ENCODE peak calls at places on chromosomes 11 and 22, in nine cellular contexts. E, Y, N, R, V, O, W, S and J are unnamed samples. For H3K4me1, the result is how much of the 10 kb centered on the place peaks cover.

GRCh38 chr22:38927033-38927789 is 30.2 kb upstream of the APOBEC3A start:
- DNase-seq in E (peak), Y (peak), N (peak), R (peak), V (peak), O (peak), W (peak), S (peak), J (peak)

GRCh38 chr11:134854391-134854991 is 442.4 kb upstream of the B3GAT1 start:
- DNase-seq in E (no peak), Y (no peak), N (no peak), R (no peak), V (peak), O (no peak), W (no peak), S (no peak), J (no peak)

GRCh38 chr11:17873571-17873970 is 139.0 kb downstream of the KCNC1 start:
- DNase-seq in E (no peak), Y (no peak), N (peak), R (no peak), V (no peak), O (no peak), W (no peak), S (no peak), J (no peak)

GRCh38 chr22:23062616-23063538 is 7.4 kb upstream of the GNAZ start:
- DNase-seq in E (no peak), Y (no peak), N (no peak), R (no peak), V (no peak), O (peak), W (no peak), S (no peak), J (peak)

GRCh38 chr11:78392854-78393253 is 24.8 kb downstream of the GAB2 start:
- DNase-seq in E (no peak), Y (no peak), N (no peak), R (no peak), V (peak), O (no peak), W (no peak), S (no peak), J (no peak)

GRCh38 chr11:808427-809286 is 1.1 kb upstream of the RPLP2 start:
- DNase-seq in E (no peak), Y (no peak), N (no peak), R (no peak), V (no peak), O (peak), W (no peak), S (no peak), J (no peak)

GRCh38 chr11:22991196-22991595 is 130.9 kb upstream of the CCDC179 start:
- DNase-seq in E (no peak), Y (no peak), N (no peak), R (no peak), V (peak), O (no peak), W (no peak), S (no peak), J (no peak)

GRCh38 chr11:7651700-7652099 is 21.6 kb downstream of the CYB5R2 start:
- DNase-seq in E (no peak), Y (peak), N (no peak), R (no peak), V (no peak), O (peak), W (no peak), S (no peak), J (no peak)

GRCh38 chr11:110712643-110713468 is 619 bp upstream of the ARHGAP20 start:
- DNase-seq in E (peak), Y (peak), N (peak), R (peak), V (peak), O (peak), W (peak), S (no peak), J (no peak)

GRCh38 chr11:69172674-69173073 is 16.9 kb downstream of the SMIM38 start:
- DNase-seq in E (no peak), Y (no peak), N (no peak), R (no peak), V (peak), O (no peak), W (peak), S (no peak), J (no peak)

GRCh38 chr22:49999063-49999900 is 13.3 kb downstream of the IL17REL start:
- DNase-seq in E (peak), Y (no peak), N (peak), R (no peak), V (peak), O (peak), W (no peak), S (peak), J (no peak)

GRCh38 chr11:120929664-120930154 is 94.2 kb upstream of the TBCEL start:
- DNase-seq in E (peak), Y (peak), N (peak), R (peak), V (peak), O (no peak), W (peak), S (peak), J (peak)

GRCh38 chr22:27377901-27378300 is 423.7 kb downstream of the MN1 start:
- DNase-seq in E (no peak), Y (peak), N (no peak), R (no peak), V (no peak), O (no peak), W (peak), S (no peak), J (peak)

GRCh38 chr11:15006139-15006759 is 34.1 kb upstream of the CALCA start:
- DNase-seq in E (no peak), Y (no peak), N (peak), R (no peak), V (peak), O (no peak), W (peak), S (peak), J (no peak)

GRCh38 chr22:25447067-25447688 is 117.3 kb upstream of the GRK3 start:
- DNase-seq in E (no peak), Y (no peak), N (no peak), R (no peak), V (no peak), O (no peak), W (no peak), S (no peak), J (no peak)

GRCh38 chr11:134157451-134157850 is 66.3 kb downstream of the NCAPD3 start:
- DNase-seq in E (no peak), Y (no peak), N (no peak), R (no peak), V (no peak), O (no peak), W (no peak), S (no peak), J (no peak)

GRCh38 chr11:15967966-15968365 is 388.4 kb downstream of the SOX6 start:
- DNase-seq in E (no peak), Y (no peak), N (no peak), R (no peak), V (no peak), O (no peak), W (peak), S (no peak), J (no peak)

GRCh38 chr11:21323617-21324016 is 654.2 kb downstream of the NELL1 start:
- DNase-seq in E (no peak), Y (no peak), N (peak), R (no peak), V (peak), O (no peak), W (no peak), S (no peak), J (no peak)

GRCh38 chr11:110425751-110426545 is 3.8 kb upstream of the FDX1 start:
- DNase-seq in E (no peak), Y (no peak), N (no peak), R (no peak), V (no peak), O (no peak), W (peak), S (no peak), J (no peak)

GRCh38 chr11:68543594-68543993 is 83.0 kb downstream of the PPP6R3 start:
- DNase-seq in E (no peak), Y (no peak), N (no peak), R (no peak), V (no peak), O (no peak), W (no peak), S (no peak), J (no peak)

GRCh38 chr22:31952459-31952858 is 8.1 kb downstream of the YWHAH start:
- DNase-seq in E (no peak), Y (no peak), N (no peak), R (no peak), V (no peak), O (no peak), W (peak), S (no peak), J (no peak)

GRCh38 chr11:10387209-10388083 is 67.6 kb upstream of the AMPD3 start:
- DNase-seq in E (no peak), Y (peak), N (no peak), R (peak), V (no peak), O (peak), W (peak), S (no peak), J (no peak)

GRCh38 chr11:97607301-97608000 is 1217.6 kb downstream of the JRKL start:
- DNase-seq in E (no peak), Y (no peak), N (no peak), R (no peak), V (no peak), O (no peak), W (peak), S (no peak), J (no peak)

GRCh38 chr11:17014774-17015638 is 792 bp upstream of the PLEKHA7 start:
- DNase-seq in E (peak), Y (peak), N (peak), R (no peak), V (peak), O (no peak), W (peak), S (peak), J (peak)

GRCh38 chr11:131909426-131910200 is 539.2 kb downstream of the NTM start:
- DNase-seq in E (no peak), Y (no peak), N (no peak), R (no peak), V (peak), O (no peak), W (no peak), S (no peak), J (no peak)

GRCh38 chr11:67639438-67639859 is at the start of gene TBX10:
- DNase-seq in E (no peak), Y (peak), N (no peak), R (no peak), V (no peak), O (no peak), W (no peak), S (no peak), J (no peak)

GRCh38 chr11:32952421-32952820 is 59.8 kb downstream of the QSER1 start:
- DNase-seq in E (no peak), Y (no peak), N (no peak), R (no peak), V (no peak), O (no peak), W (no peak), S (no peak), J (no peak)

GRCh38 chr11:130096042-130096441 is 26.3 kb downstream of the APLP2 start:
- DNase-seq in E (no peak), Y (no peak), N (no peak), R (no peak), V (no peak), O (no peak), W (no peak), S (no peak), J (no peak)
- H3K4me1 ChIP-seq in E (under half), Y (under half), N (under half), R (under half), V (under half), O (under half), W (under half), S (under half), J (under half)

GRCh38 chr11:128500488-128500887 is 86.9 kb downstream of the ETS1 start:
- DNase-seq in E (no peak), Y (no peak), N (no peak), R (no peak), V (no peak), O (no peak), W (no peak), S (no peak), J (no peak)
- H3K4me1 ChIP-seq in E (under half), Y (under half), N (under half), R (half or more), V (under half), O (half or more), W (under half), S (half or more), J (half or more)

GRCh38 chr11:112606656-112607055 is 346.0 kb upstream of the PLET1 start:
- DNase-seq in E (no peak), Y (no peak), N (no peak), R (no peak), V (no peak), O (no peak), W (no peak), S (no peak), J (no peak)
- H3K4me1 ChIP-seq in E (under half), Y (under half), N (under half), R (under half), V (under half), O (under half), W (under half), S (under half), J (under half)

GRCh38 chr11:30949838-30950237 is 363.7 kb upstream of the MPPED2 start:
- DNase-seq in E (no peak), Y (no peak), N (no peak), R (no peak), V (no peak), O (no peak), W (no peak), S (no peak), J (no peak)
- H3K4me1 ChIP-seq in E (under half), Y (under half), N (under half), R (under half), V (under half), O (under half), W (under half), S (under half), J (under half)

DNA sequence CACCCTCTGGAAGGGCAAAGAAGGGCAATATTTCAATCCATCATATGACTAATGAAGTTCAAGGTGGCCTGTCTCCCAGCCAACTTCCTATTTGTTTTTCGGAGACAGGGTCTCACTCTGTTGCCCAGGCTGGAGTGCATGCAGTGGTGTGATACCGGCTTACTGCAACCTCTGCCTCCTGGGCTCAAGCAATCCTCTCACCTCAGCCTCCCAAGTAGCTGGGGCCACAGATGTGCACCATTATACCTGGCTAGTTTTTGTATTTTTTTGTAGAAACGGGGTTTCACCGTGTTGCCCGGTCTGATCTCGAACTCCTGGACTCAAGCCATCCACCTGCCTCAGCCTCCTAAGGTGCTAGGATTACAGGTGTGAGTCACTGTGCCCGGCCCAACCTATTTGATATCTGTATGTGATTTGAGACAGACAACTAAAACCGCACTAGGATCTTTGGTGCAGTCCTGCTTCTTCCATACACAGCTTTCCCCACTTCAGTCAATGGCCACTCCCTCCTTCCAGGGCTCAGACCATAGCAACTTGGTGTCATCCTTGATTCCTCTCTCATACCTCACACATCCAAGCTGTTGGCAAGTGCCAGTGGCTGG is 13.3 kb downstream of the ABTB2 start:
- DNase-seq in E (no peak), Y (no peak), N (no peak), R (no peak), V (no peak), O (no peak), W (no peak), S (no peak), J (no peak)
- H3K4me1 ChIP-seq in E (under half), Y (under half), N (under half), R (under half), V (under half), O (half or more), W (half or more), S (under half), J (under half)

GRCh38 chr11:105429421-105429965 is 180.4 kb upstream of the GRIA4 start:
- DNase-seq in E (no peak), Y (no peak), N (peak), R (no peak), V (no peak), O (no peak), W (no peak), S (no peak), J (no peak)

DNA sequence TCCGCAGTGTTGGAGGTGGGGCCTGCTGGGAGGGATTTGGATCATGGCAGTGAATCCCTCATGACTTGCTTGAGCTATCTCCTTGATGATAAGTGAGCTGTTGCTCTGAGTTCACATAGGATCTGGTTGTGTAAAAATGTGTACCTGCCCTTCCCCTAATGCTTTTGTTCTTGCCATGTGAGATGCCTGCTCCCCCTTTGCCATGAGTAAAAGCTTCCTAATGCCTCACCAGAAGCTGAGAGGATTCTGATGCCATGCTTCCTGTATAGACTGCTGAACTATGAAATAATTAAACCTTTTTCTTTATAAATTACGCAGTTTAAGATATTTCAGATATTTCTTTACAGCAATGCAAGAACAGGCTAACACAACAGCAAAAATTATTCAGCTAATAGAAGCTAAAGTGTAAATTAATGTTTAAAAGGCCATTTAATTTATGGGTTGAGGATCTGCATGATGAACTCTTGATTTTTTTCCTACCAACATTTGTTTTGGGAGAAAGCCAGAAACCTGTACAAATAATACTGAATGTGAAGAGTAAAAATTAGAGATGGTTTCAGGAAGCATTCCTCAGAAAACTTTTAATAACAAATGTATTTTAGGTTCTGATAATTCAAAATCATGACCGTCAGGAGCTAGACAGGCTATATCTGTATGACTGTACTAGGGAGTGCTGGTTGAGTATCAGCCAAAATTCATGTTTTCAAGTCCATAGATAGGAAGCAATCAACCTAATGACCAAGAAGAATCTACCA is 177.5 kb upstream of the GRIA4 start:
- DNase-seq in E (no peak), Y (no peak), N (no peak), R (no peak), V (no peak), O (no peak), W (no peak), S (no peak), J (no peak)
- H3K4me1 ChIP-seq in E (under half), Y (under half), N (under half), R (under half), V (under half), O (under half), W (under half), S (under half), J (under half)